ENCODE peak calls at places on chromosomes 12 and 14, in ten cellular contexts. I, R, G, P, U, T, X, A, J and Z are unnamed samples.

GRCh38 chr14:22509751-22510300 is 79.2 kb downstream of the DAD1 start:
- DNase-seq in U (no peak), T (no peak), P (no peak), J (no peak), I (no peak), A (no peak), X (no peak), G (no peak), R (no peak), Z (no peak)

GRCh38 chr12:124340080-124340900 is 45.4 kb downstream of the RFLNA start:
- DNase-seq in R (no peak), T (no peak), X (no peak), J (no peak), P (no peak), I (no peak), G (no peak), U (no peak), A (no peak), Z (no peak)

GRCh38 chr12:23534196-23534595 is 415.3 kb downstream of the SOX5 start:
- DNase-seq in I (no peak), T (no peak), X (no peak), R (no peak), J (no peak), P (no peak), U (no peak), G (no peak), A (no peak), Z (no peak)

GRCh38 chr12:13197526-13198141 is 1.1 kb downstream of the EMP1 start:
- DNase-seq in G (no peak), U (peak), T (no peak), P (no peak), J (no peak), R (no peak), I (no peak), A (no peak), X (peak), Z (no peak)

GRCh38 chr14:29898470-29898869 is 29.2 kb downstream of the PRKD1 start:
- DNase-seq in T (no peak), A (no peak), R (no peak), U (no peak), J (no peak), X (no peak), P (no peak), G (no peak), I (no peak), Z (no peak)

GRCh38 chr12:98579347-98579746 is 14.1 kb upstream of the SLC25A3 start:
- DNase-seq in J (no peak), P (no peak), A (no peak), X (no peak), G (peak), I (no peak), U (no peak), T (no peak), R (no peak), Z (no peak)

GRCh38 chr14:55352201-55352600 is 59.4 kb downstream of the ATG14 start:
- DNase-seq in R (no peak), J (no peak), P (no peak), A (no peak), U (no peak), T (no peak), G (no peak), I (no peak), X (no peak), Z (no peak)

GRCh38 chr14:51744372-51745150 is 92.9 kb downstream of the FRMD6 start:
- DNase-seq in X (no peak), A (no peak), R (no peak), U (no peak), J (no peak), T (no peak), G (no peak), P (no peak), I (no peak), Z (no peak)

GRCh38 chr14:103880986-103881926 is 33.9 kb upstream of the PPP1R13B start:
- DNase-seq in J (no peak), U (no peak), X (no peak), T (no peak), G (no peak), A (no peak), I (no peak), P (no peak), R (no peak), Z (no peak)

GRCh38 chr12:20527396-20528154 is 159.2 kb downstream of the PDE3A start:
- DNase-seq in R (no peak), I (no peak), P (peak), U (no peak), A (no peak), G (peak), X (peak), J (no peak), T (no peak), Z (no peak)

GRCh38 chr12:69042970-69043369 is 110.0 kb upstream of the CPM start:
- DNase-seq in U (no peak), A (no peak), T (no peak), R (no peak), G (peak), X (no peak), I (no peak), J (no peak), P (no peak), Z (no peak)

GRCh38 chr14:51750542-51750941 is 98.8 kb downstream of the FRMD6 start:
- DNase-seq in R (no peak), I (no peak), U (no peak), X (peak), G (no peak), A (no peak), P (no peak), T (no peak), J (no peak), Z (no peak)

GRCh38 chr14:79638647-79639266 is 572.5 kb downstream of the DIO2 start:
- DNase-seq in R (no peak), P (no peak), X (no peak), U (no peak), T (no peak), A (no peak), I (no peak), G (no peak), J (no peak), Z (no peak)

GRCh38 chr14:21102472-21103164 is 1.8 kb downstream of the TMEM253 start:
- DNase-seq in I (no peak), X (no peak), A (no peak), R (no peak), U (no peak), P (no peak), T (no peak), G (no peak), J (no peak), Z (no peak)

GRCh38 chr12:57456145-57456700 is 1.1 kb downstream of the INHBE start:
- DNase-seq in G (peak), A (no peak), R (peak), X (peak), U (no peak), P (no peak), I (no peak), T (no peak), J (peak), Z (peak)

GRCh38 chr14:65069874-65070709 is 32.2 kb downstream of the MAX start:
- DNase-seq in A (peak), G (no peak), X (no peak), J (no peak), P (no peak), U (no peak), I (no peak), T (no peak), R (no peak), Z (no peak)

GRCh38 chr14:23544511-23545447 is 6.8 kb downstream of the ZFHX2 start:
- DNase-seq in A (peak), J (no peak), R (no peak), G (peak), T (no peak), X (no peak), U (no peak), I (no peak), P (no peak), Z (no peak)

GRCh38 chr14:32469388-32470160 is 140.5 kb downstream of the AKAP6 start:
- DNase-seq in J (peak), X (peak), I (no peak), R (no peak), U (no peak), T (no peak), G (peak), A (peak), P (no peak), Z (no peak)

GRCh38 chr14:65193891-65194290 is 91.6 kb upstream of the MAX start:
- DNase-seq in U (no peak), G (no peak), A (no peak), P (no peak), X (no peak), T (no peak), I (no peak), J (no peak), R (no peak), Z (no peak)

GRCh38 chr14:88106377-88106776 is 101.4 kb downstream of the GPR65 start:
- DNase-seq in U (no peak), X (no peak), R (no peak), T (no peak), G (no peak), I (no peak), A (no peak), J (no peak), P (no peak), Z (no peak)

GRCh38 chr12:45259732-45260480 is 44.0 kb downstream of the ANO6 start:
- DNase-seq in R (no peak), T (no peak), G (peak), I (no peak), J (peak), U (no peak), P (peak), A (no peak), X (peak), Z (no peak)

GRCh38 chr12:87982208-87982607 is 47.0 kb downstream of the C12orf50 start:
- DNase-seq in A (no peak), R (no peak), G (peak), I (no peak), T (no peak), J (no peak), X (no peak), P (peak), U (no peak), Z (no peak)

GRCh38 chr12:92338102-92338501 is 192.5 kb upstream of the BTG1 start:
- DNase-seq in X (no peak), P (no peak), I (no peak), G (no peak), U (no peak), A (no peak), J (no peak), R (no peak), T (no peak), Z (no peak)

GRCh38 chr14:103199141-103199540 is 75.9 kb downstream of the TNFAIP2 start:
- DNase-seq in R (no peak), A (no peak), P (no peak), G (peak), X (no peak), U (peak), T (no peak), I (no peak), J (no peak), Z (no peak)

GRCh38 chr14:102541771-102542170 is 32.2 kb upstream of the ANKRD9 start:
- DNase-seq in J (no peak), A (no peak), X (peak), U (no peak), T (no peak), R (no peak), I (no peak), G (no peak), P (no peak), Z (no peak)

GRCh38 chr14:85762523-85762922 is 232.6 kb downstream of the FLRT2 start:
- DNase-seq in G (no peak), I (no peak), A (no peak), T (no peak), X (no peak), J (no peak), R (no peak), P (no peak), U (no peak), Z (no peak)

GRCh38 chr14:29783556-29783955 is 144.1 kb downstream of the PRKD1 start:
- DNase-seq in A (no peak), X (no peak), T (no peak), J (no peak), G (no peak), U (no peak), R (no peak), P (no peak), I (no peak), Z (no peak)

GRCh38 chr12:104863549-104863948 is 94.5 kb downstream of the SLC41A2 start:
- DNase-seq in I (no peak), G (no peak), A (no peak), P (peak), U (no peak), J (no peak), T (no peak), R (no peak), X (no peak), Z (no peak)

GRCh38 chr14:41785696-41786095 is 179.0 kb downstream of the LRFN5 start:
- DNase-seq in I (no peak), U (no peak), T (no peak), X (peak), G (peak), P (no peak), J (no peak), A (peak), R (no peak), Z (no peak)

GRCh38 chr14:60510976-60511599 is 2.1 kb downstream of the SIX6 start:
- DNase-seq in X (no peak), A (no peak), J (no peak), U (no peak), P (no peak), T (no peak), G (no peak), I (no peak), R (no peak), Z (no peak)

GRCh38 chr14:29035129-29035528 is 268.5 kb downstream of the FOXG1 start:
- DNase-seq in P (no peak), J (no peak), G (no peak), R (no peak), I (no peak), A (no peak), T (no peak), U (no peak), X (no peak), Z (no peak)